ENCODE peak calls at places on chromosomes 6 and 20, in five cellular contexts. C, V, H, O and Z are unnamed samples.

GRCh38 chr20:43984587-43984986 is 69.9 kb downstream of the TOX2 start:
- DNase-seq in V (no peak), C (no peak), H (no peak), O (no peak), Z (no peak)

GRCh38 chr6:28488916-28489365 is 26.7 kb downstream of the GPX6 start:
- DNase-seq in C (peak), H (peak), V (no peak), O (peak), Z (no peak)

GRCh38 chr6:154384196-154384595 is 27.6 kb upstream of the IPCEF1 start:
- DNase-seq in V (no peak), C (peak), H (no peak), O (no peak), Z (no peak)

GRCh38 chr6:140908505-140908904 is 1224.2 kb upstream of the GJE1 start:
- DNase-seq in H (no peak), C (no peak), V (no peak), O (no peak), Z (no peak)

GRCh38 chr6:56314683-56315523 is 67.5 kb upstream of the COL21A1 start:
- DNase-seq in C (peak), H (no peak), V (no peak), O (peak), Z (peak)

GRCh38 chr6:127288705-127289104 is 22.0 kb downstream of the RNF146 start:
- DNase-seq in O (no peak), H (no peak), V (no peak), C (no peak), Z (no peak)

GRCh38 chr6:27575594-27576361 is 102.9 kb upstream of the ZNF184 start:
- DNase-seq in O (no peak), V (no peak), H (no peak), C (peak), Z (no peak)

GRCh38 chr6:37160922-37161778 is 8.8 kb upstream of the PIM1 start:
- DNase-seq in H (no peak), C (no peak), O (no peak), V (no peak), Z (no peak)